ENCODE peak calls at places on chromosomes 11 and 22, in four cellular contexts. Y is IMR-90, Q is body of pancreas, C is adrenal gland. B is an unnamed sample.
A peak's percentile ranks its signal among the peaks of the same experiment; 100 is the strongest.

GRCh38 chr22:29717789-29718188 is 2.0 kb upstream of the CABP7 start:
- DNase-seq in C (no peak), Y (no peak), Q (no peak), B (no peak)

GRCh38 chr11:105372214-105372613 is 232.6 kb upstream of the CARD18 start:
- DNase-seq in C (no peak), Y (no peak), Q (no peak), B (no peak)

GRCh38 chr22:47691152-47691895 is 928.9 kb downstream of the TBC1D22A start:
- DNase-seq in Q (no peak), Y (no peak), C (no peak), B (no peak)

GRCh38 chr11:76131142-76131541 is 75.2 kb downstream of the WNT11 start:
- DNase-seq in Q (no peak), C (no peak), Y (no peak), B (no peak)

GRCh38 chr11:38971141-38971540 is 2373.1 kb upstream of the RAG2 start:
- DNase-seq in C (no peak), Q (no peak), Y (no peak), B (no peak)

GRCh38 chr22:45318168-45318557 is 8.4 kb downstream of the FAM118A start:
- DNase-seq in C (peak; percentile 82), Q (peak; percentile 67), Y (peak; percentile 97), B (peak; percentile 66)

GRCh38 chr22:28116261-28116673 is 197.2 kb upstream of the PITPNB start:
- DNase-seq in C (peak; percentile 13), Y (peak; percentile 90), Q (peak; percentile 55), B (no peak)

GRCh38 chr11:80285076-80285790 is 844.4 kb upstream of the TENM4 start:
- DNase-seq in Q (no peak), Y (peak; percentile 47), C (no peak), B (no peak)

GRCh38 chr22:32700186-32700882 is 101.2 kb upstream of the TIMP3 start:
- DNase-seq in Q (no peak), C (no peak), Y (peak; percentile 58), B (no peak)

GRCh38 chr22:48663297-48663696 is 1164.4 kb downstream of the BRD1 start:
- DNase-seq in Y (no peak), C (no peak), Q (no peak), B (no peak)

GRCh38 chr11:57152134-57152533 is 29.6 kb upstream of the LRRC55 start:
- DNase-seq in C (no peak), Y (no peak), Q (no peak), B (no peak)

GRCh38 chr22:24011735-24012068 is 598 bp downstream of the CABIN1 start:
- DNase-seq in Y (no peak), Q (peak; percentile 54), C (no peak), B (no peak)

GRCh38 chr22:23071163-23072034 is 1.1 kb downstream of the GNAZ start:
- DNase-seq in Q (peak; percentile 14), C (no peak), Y (no peak), B (no peak)

GRCh38 chr11:12066799-12067508 is 43.4 kb upstream of the MICAL2 start:
- DNase-seq in Y (peak; percentile 56), C (no peak), Q (peak; percentile 31), B (no peak)

GRCh38 chr11:73578786-73579185 is 19.1 kb downstream of the FAM168A start:
- DNase-seq in Q (no peak), Y (no peak), C (no peak), B (no peak)

GRCh38 chr11:125600663-125601062 is 8.0 kb downstream of the STT3A start:
- DNase-seq in Y (no peak), C (no peak), Q (no peak), B (no peak)

GRCh38 chr11:121482231-121483129 is 29.7 kb upstream of the SORL1-AS1 start:
- DNase-seq in Y (no peak), Q (no peak), C (peak; percentile 18), B (no peak)

GRCh38 chr11:2575611-2576051 is 124.2 kb downstream of the KCNQ1OT1 start:
- DNase-seq in Y (no peak), Q (peak; percentile 6), C (peak; percentile 1), B (no peak)

DNA sequence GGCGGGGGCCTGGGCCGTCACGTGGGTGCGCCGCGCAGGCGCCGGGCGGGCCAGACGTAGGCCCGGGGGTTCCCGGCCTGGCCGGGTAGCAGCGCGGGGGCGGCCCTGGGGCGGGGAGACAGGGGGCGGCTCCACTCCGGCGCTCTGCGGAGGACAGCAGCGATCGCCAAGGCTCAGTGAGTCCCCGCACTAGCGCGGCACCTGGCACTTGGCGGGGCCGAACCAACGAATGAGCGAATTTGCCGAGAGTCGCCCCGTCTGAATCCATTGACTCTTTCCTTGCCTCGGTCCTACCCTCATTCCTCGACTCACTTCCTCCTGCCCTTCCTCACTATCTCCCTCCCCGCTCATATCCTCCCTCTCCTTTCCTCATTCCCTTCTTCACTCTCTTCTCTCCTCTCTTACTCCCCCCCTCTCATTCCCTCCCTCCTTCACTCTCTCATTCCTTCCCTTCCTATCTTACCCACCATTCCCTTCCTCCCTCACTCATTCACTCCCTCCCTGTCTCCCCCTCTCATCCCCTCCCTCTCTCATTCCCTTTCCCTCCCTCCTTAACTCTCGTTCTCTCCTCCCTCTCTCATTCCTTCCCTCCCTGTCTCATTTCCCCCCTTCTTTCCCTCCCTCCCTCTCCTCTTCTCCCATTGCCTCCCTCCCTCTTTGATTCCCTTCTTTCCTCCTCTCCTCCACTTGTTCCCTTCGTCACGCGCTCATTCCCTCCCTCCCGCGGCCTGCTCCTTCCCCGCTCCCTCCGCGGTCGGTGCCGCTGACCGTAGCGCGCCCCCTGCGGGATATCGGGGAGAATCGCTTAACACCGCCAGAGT is 476 bp upstream of the KLHL22 start:
- DNase-seq in C (peak; percentile 92), Q (peak; percentile 93), Y (peak; percentile 87), B (peak; percentile 97)
- TF ChIP-seq POLR2A in C (peak; percentile 53), Q (peak; percentile 64), Y (peak; percentile 93), B (peak; percentile 65)

GRCh38 chr11:134606251-134606650 is 194.2 kb upstream of the B3GAT1 start:
- DNase-seq in Y (no peak), Q (no peak), C (no peak), B (no peak)

GRCh38 chr11:134610116-134610910 is 198.3 kb upstream of the B3GAT1 start:
- DNase-seq in Y (no peak), C (no peak), Q (no peak), B (no peak)

GRCh38 chr11:134609361-134610115 is 197.5 kb upstream of the B3GAT1 start:
- DNase-seq in Y (no peak), C (no peak), Q (no peak), B (no peak)

GRCh38 chr11:134607963-134608750 is 196.1 kb upstream of the B3GAT1 start:
- DNase-seq in C (no peak), Y (no peak), Q (no peak), B (no peak)

GRCh38 chr11:134604886-134605285 is 192.8 kb upstream of the B3GAT1 start:
- DNase-seq in Q (no peak), Y (no peak), C (no peak), B (no peak)
- TF ChIP-seq POLR2A in Q (no peak), Y (no peak), C (no peak), B (no peak)

GRCh38 chr22:42515896-42516295 is 3.7 kb downstream of the RRP7A start:
- DNase-seq in Y (no peak), Q (peak; percentile 68), C (peak; percentile 88), B (no peak)

GRCh38 chr22:42522546-42522945 is 3.0 kb upstream of the RRP7A start:
- DNase-seq in Y (no peak), Q (no peak), C (no peak), B (no peak)

GRCh38 chr22:42519544-42520237 is at the start of gene RRP7A:
- DNase-seq in Y (peak; percentile 54), C (peak; percentile 80), Q (peak; percentile 70), B (peak; percentile 80)

GRCh38 chr22:42520663-42521546 is 1.3 kb upstream of the RRP7A start:
- DNase-seq in Y (no peak), Q (no peak), C (no peak), B (no peak)
- TF ChIP-seq POLR2A in Y (no peak), Q (no peak), C (no peak), B (no peak)

DNA sequence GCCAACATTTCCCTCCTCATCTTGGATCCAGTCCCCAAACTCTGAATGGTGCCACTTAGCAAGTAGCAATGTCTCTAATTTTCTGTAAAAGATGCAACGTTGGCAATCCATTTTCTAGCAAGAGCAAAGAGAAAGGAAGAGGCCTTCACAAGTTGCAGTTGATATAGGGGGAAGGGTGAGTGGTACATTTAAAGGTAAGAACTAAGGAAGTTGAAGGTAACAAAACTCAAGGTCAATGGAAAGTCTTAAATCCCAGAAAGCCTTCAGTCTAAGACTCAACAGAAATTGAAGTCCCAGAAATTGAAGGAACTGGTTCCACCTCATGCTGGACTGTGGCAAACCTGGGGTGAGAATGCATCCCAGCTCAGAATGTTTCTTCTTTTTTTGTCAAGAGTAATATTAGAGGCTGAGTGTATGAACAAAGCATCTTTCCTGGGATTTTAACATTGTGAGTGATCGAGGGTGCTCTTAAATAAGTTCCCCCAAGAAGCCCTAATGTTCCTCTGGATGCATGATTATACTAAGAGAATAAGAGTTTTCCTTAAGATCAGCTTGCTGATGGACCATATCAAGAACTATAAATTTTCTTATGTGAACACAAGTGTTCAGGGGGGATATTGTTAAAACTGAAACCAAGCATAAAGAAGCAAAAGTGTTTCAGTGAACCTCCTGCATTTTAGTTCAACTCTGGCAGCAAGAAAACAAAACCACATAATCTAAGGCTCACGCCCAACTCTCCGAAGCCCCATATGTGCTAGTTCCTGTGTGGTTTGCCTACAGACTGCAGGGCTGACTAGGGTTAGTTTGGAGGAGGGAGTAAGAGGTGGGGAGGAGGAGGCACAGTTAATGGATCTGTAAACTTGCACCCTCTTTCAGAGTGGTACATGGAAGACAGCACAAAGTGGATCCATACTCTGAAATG is at the start of gene GRAP2:
- DNase-seq in Y (no peak), C (no peak), Q (no peak), B (peak; percentile 10)
- TF ChIP-seq POLR2A in Y (no peak), C (no peak), Q (no peak), B (no peak)

GRCh38 chr11:64853709-64854108 is 9.3 kb upstream of the CDC42BPG start:
- DNase-seq in C (no peak), Q (no peak), Y (no peak), B (no peak)
- TF ChIP-seq POLR2A in C (no peak), Q (no peak), Y (no peak), B (no peak)

DNA sequence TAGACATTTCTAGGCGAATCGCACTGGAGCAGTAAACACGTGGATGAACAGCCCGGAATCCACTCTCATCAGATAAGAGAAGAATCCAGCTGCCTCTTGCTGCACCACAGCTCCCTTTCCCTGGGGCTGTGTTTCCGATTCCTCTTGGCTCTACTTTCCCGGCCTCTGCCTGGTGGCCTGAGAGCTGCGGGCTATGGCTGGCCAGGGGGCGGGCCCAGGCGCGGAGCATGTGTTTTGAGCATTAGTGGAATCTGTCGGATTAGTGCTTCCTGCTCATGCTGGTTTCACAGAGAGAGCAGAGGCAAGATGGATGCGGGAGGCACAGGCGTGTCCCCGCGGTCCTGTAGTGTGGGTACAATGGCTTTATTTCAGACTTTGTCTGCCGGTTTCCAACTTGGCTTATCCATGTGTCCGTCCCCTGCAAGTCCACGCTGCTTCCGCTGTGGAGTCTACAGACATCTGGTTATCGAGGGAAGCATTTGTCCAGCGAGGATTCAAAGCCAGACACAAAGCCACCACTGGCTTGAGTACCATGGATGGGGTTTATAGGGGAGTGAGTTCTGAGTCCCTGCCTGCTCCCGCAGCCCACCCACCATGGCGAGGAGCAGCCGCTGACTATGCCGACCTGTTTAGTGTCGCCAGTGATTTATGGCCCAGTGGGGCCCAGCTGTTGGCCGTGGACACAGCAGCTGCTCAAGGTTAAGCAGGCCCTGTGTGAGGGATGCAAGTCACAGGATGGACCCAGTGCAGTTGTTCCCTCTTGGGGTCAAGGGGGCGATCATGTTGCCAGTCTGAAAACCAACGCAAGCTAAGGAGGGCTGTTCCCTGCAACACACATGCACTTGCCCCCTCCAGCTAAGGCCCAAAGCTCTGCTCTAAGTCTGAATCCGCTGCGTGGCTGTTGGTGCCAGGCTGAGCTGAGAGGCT is 43.3 kb upstream of the EP300 start:
- DNase-seq in C (peak; percentile 83), Y (peak; percentile 80), Q (peak; percentile 58), B (no peak)
- TF ChIP-seq POLR2A in C (no peak), Y (no peak), Q (no peak), B (no peak)

B was measured in GM12891.